ENCODE peak calls at places on chromosomes 4 and X, in nine cellular contexts. Y is lower lobe of right lung, U is upper lobe of right lung, E is ascending aorta, M is SK-N-SH, A is fibroblast of the aortic adventitia, X is psoas muscle, B is tibial nerve, K is GM06990. R is an unnamed sample.

GRCh38 chr4:721261-722171 is 15.9 kb downstream of the PCGF3 start:
- DNase-seq in Y (no peak), U (no peak), E (no peak), M (no peak), A (no peak), X (no peak), B (no peak), K (no peak), R (peak)

GRCh38 chrX:106898462-106898861 is 4.7 kb downstream of the RIPPLY1 start:
- DNase-seq in Y (no peak), U (no peak), E (no peak), M (peak), A (peak), X (no peak), B (no peak), K (peak), R (peak)

GRCh38 chr4:151052785-151053184 is 37.7 kb upstream of the LRBA start:
- DNase-seq in Y (no peak), U (no peak), E (no peak), M (no peak), A (no peak), X (no peak), B (no peak), K (no peak), R (no peak)

GRCh38 chrX:40122487-40122886 is 24.7 kb upstream of the BCOR start:
- DNase-seq in Y (no peak), U (no peak), E (no peak), M (no peak), A (no peak), X (no peak), B (no peak), K (no peak), R (no peak)

GRCh38 chr4:673349-674091 is 556 bp downstream of the ATP5ME start:
- DNase-seq in Y (peak), U (peak), E (no peak), M (no peak), A (no peak), X (peak), B (peak), K (no peak), R (no peak)

GRCh38 chr4:5707366-5708133 is 809 bp downstream of the EVC2 start:
- DNase-seq in Y (no peak), U (no peak), E (no peak), M (no peak), A (no peak), X (no peak), B (no peak), K (peak), R (no peak)

GRCh38 chr4:86919824-86920223 is 15.0 kb upstream of the AFF1 start:
- DNase-seq in Y (no peak), U (no peak), E (no peak), M (no peak), A (no peak), X (no peak), B (no peak), K (no peak), R (peak)

GRCh38 chr4:52751349-52751911 is at the start of gene ERVMER34-1:
- DNase-seq in Y (peak), U (peak), E (no peak), M (peak), A (peak), X (peak), B (no peak), K (no peak), R (peak)

GRCh38 chrX:15926622-15927021 is 72.0 kb upstream of the AP1S2 start:
- DNase-seq in Y (no peak), U (no peak), E (no peak), M (no peak), A (no peak), X (no peak), B (no peak), K (no peak), R (no peak)

GRCh38 chrX:86023806-86024205 is 23.6 kb downstream of the CHM start:
- DNase-seq in Y (no peak), U (no peak), E (no peak), M (no peak), A (no peak), X (no peak), B (no peak), K (no peak), R (no peak)

GRCh38 chr4:102405706-102406510 is 60.6 kb upstream of the SLC39A8 start:
- DNase-seq in Y (no peak), U (no peak), E (no peak), M (no peak), A (no peak), X (no peak), B (no peak), K (no peak), R (no peak)

GRCh38 chrX:131081772-131082755 is 23.9 kb downstream of the ARHGAP36 start:
- DNase-seq in Y (no peak), U (no peak), E (no peak), M (no peak), A (no peak), X (no peak), B (no peak), K (no peak), R (no peak)
- H3K4me3 ChIP-seq in Y (no peak), U (no peak), E (no peak), M (no peak), A (no peak), X (peak), B (no peak), K (no peak), R (no peak)

GRCh38 chr4:47210828-47211227 is 179.5 kb downstream of the GABRB1 start:
- DNase-seq in Y (no peak), U (no peak), E (no peak), M (no peak), A (no peak), X (no peak), B (no peak), K (no peak), R (no peak)

GRCh38 chr4:47213539-47213938 is 182.2 kb downstream of the GABRB1 start:
- DNase-seq in Y (no peak), U (no peak), E (no peak), M (no peak), A (no peak), X (no peak), B (no peak), K (no peak), R (no peak)

GRCh38 chr4:47215759-47216158 is 184.4 kb downstream of the GABRB1 start:
- DNase-seq in Y (no peak), U (no peak), E (no peak), M (no peak), A (no peak), X (no peak), B (no peak), K (no peak), R (no peak)

GRCh38 chr4:47213971-47214370 is 182.6 kb downstream of the GABRB1 start:
- DNase-seq in Y (no peak), U (no peak), E (no peak), M (no peak), A (peak), X (no peak), B (no peak), K (no peak), R (peak)

GRCh38 chr4:47213106-47213505 is 181.7 kb downstream of the GABRB1 start:
- DNase-seq in Y (no peak), U (no peak), E (no peak), M (no peak), A (peak), X (no peak), B (no peak), K (no peak), R (no peak)
- H3K4me3 ChIP-seq in Y (no peak), U (no peak), E (no peak), M (no peak), A (no peak), X (no peak), B (no peak), K (no peak), R (no peak)

GRCh38 chrX:153673398-153674218 is at the start of gene PNCK:
- DNase-seq in Y (no peak), U (no peak), E (no peak), M (peak), A (no peak), X (no peak), B (no peak), K (no peak), R (no peak)
- H3K4me3 ChIP-seq in Y (no peak), U (no peak), E (no peak), M (no peak), A (no peak), X (no peak), B (no peak), K (no peak), R (no peak)

GRCh38 chr4:25089058-25089763 is 58.5 kb upstream of the LGI2 start:
- DNase-seq in Y (no peak), U (no peak), E (no peak), M (no peak), A (no peak), X (no peak), B (no peak), K (no peak), R (no peak)
- H3K4me3 ChIP-seq in Y (no peak), U (peak), E (peak), M (peak), A (no peak), X (no peak), B (no peak), K (no peak), R (peak)

GRCh38 chr4:168585168-168586091 is 88.6 kb downstream of the PALLD start:
- DNase-seq in Y (peak), U (peak), E (peak), M (peak), A (peak), X (peak), B (peak), K (no peak), R (peak)
- H3K4me3 ChIP-seq in Y (no peak), U (no peak), E (no peak), M (no peak), A (no peak), X (no peak), B (no peak), K (no peak), R (no peak)

GRCh38 chrX:154408659-154409221 is 314 bp downstream of the DNASE1L1 start:
- DNase-seq in Y (no peak), U (no peak), E (peak), M (no peak), A (no peak), X (no peak), B (no peak), K (no peak), R (no peak)
- H3K4me3 ChIP-seq in Y (peak), U (peak), E (peak), M (peak), A (peak), X (peak), B (peak), K (peak), R (peak)

DNA sequence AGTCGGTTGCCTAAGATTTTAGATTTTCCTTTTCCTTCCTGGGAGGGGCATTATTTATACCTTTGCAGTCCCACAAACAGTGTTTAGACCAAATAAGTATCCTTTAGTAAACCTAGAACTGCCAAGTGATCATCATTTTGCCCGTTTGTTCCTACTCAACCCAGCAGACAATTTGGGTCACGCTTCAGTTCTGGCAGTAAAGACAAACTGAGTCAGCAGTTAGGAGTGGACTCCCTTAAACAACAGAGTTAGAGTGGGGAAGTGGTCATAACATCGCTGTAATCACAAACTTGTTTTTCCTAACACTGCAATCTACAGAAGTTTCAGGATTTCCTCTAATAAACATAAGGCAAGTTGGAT is 782 bp upstream of the WDFY3 start:
- DNase-seq in Y (no peak), U (no peak), E (no peak), M (no peak), A (peak), X (no peak), B (no peak), K (no peak), R (peak)
- H3K4me3 ChIP-seq in Y (peak), U (peak), E (peak), M (peak), A (peak), X (peak), B (peak), K (no peak), R (peak)

DNA sequence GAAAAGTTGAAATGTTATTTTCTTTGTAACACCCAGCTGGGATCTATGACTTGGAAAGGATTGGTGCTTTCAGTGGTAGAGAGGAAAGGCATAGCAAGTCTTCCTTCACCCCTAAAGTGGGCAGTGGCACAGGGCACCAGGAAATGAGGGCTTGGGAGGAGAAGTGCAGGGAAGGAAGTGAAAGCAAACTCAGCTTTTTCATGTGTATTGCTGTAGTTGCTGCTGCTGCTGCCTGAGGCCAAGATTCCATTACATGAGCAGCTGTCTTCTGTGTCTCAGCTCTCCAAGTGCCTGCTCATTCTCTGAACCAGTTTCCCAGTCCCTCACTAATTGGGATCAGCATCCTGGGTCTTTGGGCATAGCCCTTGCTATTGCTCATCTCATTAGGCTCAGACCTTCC is 2.6 kb downstream of the HCCS start:
- DNase-seq in Y (no peak), U (no peak), E (no peak), M (no peak), A (no peak), X (no peak), B (no peak), K (no peak), R (peak)
- H3K4me3 ChIP-seq in Y (no peak), U (no peak), E (no peak), M (no peak), A (no peak), X (no peak), B (no peak), K (no peak), R (no peak)

GRCh38 chr4:10112658-10113284 is 3.8 kb downstream of the WDR1 start:
- DNase-seq in Y (no peak), U (no peak), E (no peak), M (no peak), A (no peak), X (no peak), B (no peak), K (no peak), R (no peak)

GRCh38 chr4:10108391-10108790 is 8.2 kb downstream of the WDR1 start:
- DNase-seq in Y (no peak), U (no peak), E (no peak), M (no peak), A (no peak), X (no peak), B (no peak), K (no peak), R (peak)

GRCh38 chr4:10108818-10109783 is 7.5 kb downstream of the WDR1 start:
- DNase-seq in Y (no peak), U (no peak), E (no peak), M (no peak), A (peak), X (no peak), B (no peak), K (no peak), R (peak)

GRCh38 chr4:10111067-10111801 is 5.4 kb downstream of the WDR1 start:
- DNase-seq in Y (no peak), U (no peak), E (no peak), M (no peak), A (no peak), X (no peak), B (no peak), K (no peak), R (no peak)

DNA sequence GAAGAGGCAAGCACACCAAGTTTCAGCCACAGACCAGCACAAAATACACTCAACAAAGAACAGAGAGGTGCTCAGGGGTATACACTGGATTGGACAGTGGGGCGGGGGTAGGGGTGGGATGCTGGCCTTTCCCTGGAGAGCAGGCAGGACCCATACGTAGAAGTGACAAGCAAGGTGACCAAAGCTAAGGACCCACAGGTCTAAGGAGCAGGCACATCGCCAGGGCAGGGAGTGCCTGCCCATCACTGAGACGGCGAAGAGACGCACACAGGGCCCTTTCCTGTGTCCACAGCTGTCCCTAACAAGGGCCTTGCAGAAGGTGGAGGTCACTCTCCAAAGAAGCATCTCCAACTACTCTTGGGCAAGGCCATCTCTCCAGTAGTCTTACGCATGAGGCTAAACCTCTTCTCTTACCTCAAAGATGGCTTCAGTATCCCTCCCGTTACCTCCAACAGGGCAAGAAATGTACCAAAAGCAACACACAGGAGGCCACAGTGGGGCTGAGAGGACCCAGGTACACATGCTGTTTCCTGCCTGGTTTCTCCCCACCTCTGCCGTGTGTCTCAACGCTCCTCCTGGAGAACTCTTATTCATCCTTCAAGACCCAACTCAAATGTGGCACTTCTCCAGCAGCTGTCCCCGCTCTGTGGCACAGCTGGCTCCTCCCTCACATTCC is 6.5 kb downstream of the WDR1 start:
- DNase-seq in Y (no peak), U (no peak), E (no peak), M (no peak), A (no peak), X (no peak), B (no peak), K (no peak), R (no peak)
- H3K4me3 ChIP-seq in Y (no peak), U (no peak), E (peak), M (no peak), A (no peak), X (no peak), B (no peak), K (no peak), R (no peak)

GRCh38 chrX:13121020-13121419 is 76.6 kb upstream of the FAM9C start:
- DNase-seq in Y (no peak), U (no peak), E (no peak), M (no peak), A (peak), X (no peak), B (no peak), K (no peak), R (no peak)

GRCh38 chrX:13125188-13125587 is 80.8 kb upstream of the FAM9C start:
- DNase-seq in Y (no peak), U (no peak), E (no peak), M (no peak), A (no peak), X (no peak), B (no peak), K (no peak), R (no peak)

GRCh38 chrX:13123247-13123856 is 78.9 kb upstream of the FAM9C start:
- DNase-seq in Y (no peak), U (no peak), E (no peak), M (no peak), A (no peak), X (no peak), B (no peak), K (no peak), R (no peak)

GRCh38 chrX:13126785-13127184 is 82.4 kb upstream of the FAM9C start:
- DNase-seq in Y (no peak), U (no peak), E (no peak), M (peak), A (peak), X (no peak), B (no peak), K (no peak), R (no peak)

DNA sequence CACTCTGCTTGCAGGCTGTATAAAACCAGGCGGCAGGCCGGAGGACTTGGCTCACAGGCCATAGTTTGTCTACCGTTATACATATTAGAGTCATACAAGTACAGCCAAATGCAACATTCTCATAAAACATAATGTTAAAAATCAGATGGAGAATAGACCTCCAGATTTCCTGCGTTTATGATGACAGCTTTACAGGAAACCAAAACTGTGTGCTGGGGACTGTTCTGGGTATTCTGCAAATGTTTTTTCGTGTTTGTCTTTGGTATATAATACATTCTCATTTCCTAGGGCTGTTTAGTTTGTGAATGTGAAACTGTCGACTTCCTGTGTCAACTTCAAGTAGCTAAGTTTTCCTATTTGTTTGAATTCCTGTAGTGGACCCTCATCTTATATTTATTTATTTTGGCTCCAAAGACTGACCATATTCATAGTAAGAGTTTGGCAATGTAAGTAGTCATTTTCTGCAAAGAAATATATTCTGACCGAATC is 79.5 kb upstream of the FAM9C start:
- DNase-seq in Y (no peak), U (no peak), E (no peak), M (no peak), A (peak), X (no peak), B (no peak), K (no peak), R (no peak)
- H3K4me3 ChIP-seq in Y (no peak), U (no peak), E (no peak), M (no peak), A (no peak), X (no peak), B (no peak), K (no peak), R (no peak)